ENCODE peak calls at places on chromosome 14, in nine cellular contexts. M is fibroblast of lung, E is prostate gland, U is spleen, R is cardiac muscle cell, H is AG04449, F is Calu3, T is right lobe of liver, W is IMR-90. C is an unnamed sample.

GRCh38 chr14:81137316-81137715 is 83.4 kb downstream of the GTF2A1 start:
- DNase-seq in M (peak; percentile 42), E (no peak), U (no peak), R (no peak), H (peak; percentile 5), F (no peak), T (no peak), W (peak; percentile 48), C (no peak)

GRCh38 chr14:68961781-68962584 is 17.1 kb downstream of the ACTN1 start:
- DNase-seq in M (peak; percentile 51), E (no peak), U (peak; percentile 61), R (no peak), H (no peak), F (peak; percentile 67), T (no peak), W (peak; percentile 85), C (no peak)

GRCh38 chr14:103504991-103505565 is 17.6 kb downstream of the CKB start:
- DNase-seq in M (no peak), E (no peak), U (no peak), R (no peak), H (no peak), F (no peak), T (no peak), W (no peak), C (peak; percentile 9)

GRCh38 chr14:87196436-87196835 is 796.5 kb downstream of the GALC start:
- DNase-seq in M (peak; percentile 5), E (no peak), U (no peak), R (no peak), H (no peak), F (no peak), T (no peak), W (no peak), C (no peak)

GRCh38 chr14:90521121-90521929 is 124.5 kb downstream of the CALM1 start:
- DNase-seq in M (no peak), E (no peak), U (no peak), R (peak; percentile 14), H (no peak), F (no peak), T (no peak), W (no peak), C (no peak)

GRCh38 chr14:44170554-44170953 is 336.5 kb downstream of the FSCB start:
- DNase-seq in M (no peak), E (no peak), U (no peak), R (no peak), H (no peak), F (no peak), T (peak; percentile 26), W (no peak), C (no peak)

GRCh38 chr14:70595443-70596185 is 4.8 kb downstream of the MED6 start:
- DNase-seq in M (peak; percentile 1), E (no peak), U (no peak), R (no peak), H (no peak), F (no peak), T (no peak), W (peak; percentile 48), C (no peak)

GRCh38 chr14:51957950-51958349 is 31.4 kb upstream of the RTRAF start:
- DNase-seq in M (peak; percentile 65), E (no peak), U (no peak), R (no peak), H (no peak), F (no peak), T (no peak), W (peak; percentile 45), C (no peak)

GRCh38 chr14:69547701-69548348 is 26.8 kb downstream of the CCDC177 start:
- DNase-seq in M (no peak), E (no peak), U (no peak), R (peak; percentile 63), H (no peak), F (no peak), T (no peak), W (no peak), C (peak; percentile 68)

GRCh38 chr14:33736979-33737378 is 213.9 kb downstream of the EGLN3 start:
- DNase-seq in M (no peak), E (no peak), U (no peak), R (no peak), H (no peak), F (no peak), T (no peak), W (no peak), C (no peak)

GRCh38 chr14:94619297-94619696 is 7.1 kb downstream of the SERPINA3 start:
- DNase-seq in M (no peak), E (no peak), U (peak; percentile 32), R (no peak), H (no peak), F (no peak), T (no peak), W (no peak), C (no peak)

GRCh38 chr14:23207146-23207540 is 23.7 kb upstream of the SLC7A8 start:
- DNase-seq in M (no peak), E (no peak), U (no peak), R (no peak), H (no peak), F (no peak), T (no peak), W (no peak), C (no peak)

GRCh38 chr14:23640524-23641141 is 4.5 kb downstream of the DHRS2 start:
- DNase-seq in M (peak; percentile 67), E (peak; percentile 42), U (no peak), R (peak; percentile 54), H (peak; percentile 53), F (no peak), T (no peak), W (peak; percentile 49), C (no peak)

GRCh38 chr14:72559669-72560068 is 334.2 kb downstream of the DPF3 start:
- DNase-seq in M (no peak), E (no peak), U (no peak), R (no peak), H (no peak), F (no peak), T (no peak), W (no peak), C (no peak)

GRCh38 chr14:94573706-94574105 is 7.5 kb upstream of the SERPINA5 start:
- DNase-seq in M (no peak), E (no peak), U (no peak), R (no peak), H (no peak), F (no peak), T (no peak), W (no peak), C (no peak)

GRCh38 chr14:101960225-101960624 is 4.1 kb upstream of the DYNC1H1 start:
- DNase-seq in M (no peak), E (no peak), U (peak; percentile 69), R (peak; percentile 41), H (no peak), F (no peak), T (no peak), W (no peak), C (no peak)

GRCh38 chr14:35342160-35343010 is 50.2 kb downstream of the PSMA6 start:
- DNase-seq in M (peak; percentile 76), E (peak; percentile 69), U (no peak), R (peak; percentile 27), H (no peak), F (no peak), T (no peak), W (peak; percentile 62), C (no peak)

GRCh38 chr14:47039336-47039735 is 387.8 kb upstream of the RPL10L start:
- DNase-seq in M (no peak), E (no peak), U (no peak), R (peak; percentile 12), H (no peak), F (no peak), T (no peak), W (no peak), C (no peak)

GRCh38 chr14:47044841-47045240 is 393.3 kb upstream of the RPL10L start:
- DNase-seq in M (no peak), E (no peak), U (no peak), R (peak; percentile 53), H (no peak), F (peak; percentile 8), T (no peak), W (no peak), C (no peak)

GRCh38 chr14:47040490-47040889 is 388.9 kb upstream of the RPL10L start:
- DNase-seq in M (no peak), E (no peak), U (no peak), R (peak; percentile 79), H (no peak), F (peak; percentile 2), T (no peak), W (no peak), C (no peak)
- TF ChIP-seq CTCF in M (no peak), E (no peak), U (no peak), R (no peak), H (no peak), F (no peak), T (peak; percentile 46), W (no peak), C (peak; percentile 75)

DNA sequence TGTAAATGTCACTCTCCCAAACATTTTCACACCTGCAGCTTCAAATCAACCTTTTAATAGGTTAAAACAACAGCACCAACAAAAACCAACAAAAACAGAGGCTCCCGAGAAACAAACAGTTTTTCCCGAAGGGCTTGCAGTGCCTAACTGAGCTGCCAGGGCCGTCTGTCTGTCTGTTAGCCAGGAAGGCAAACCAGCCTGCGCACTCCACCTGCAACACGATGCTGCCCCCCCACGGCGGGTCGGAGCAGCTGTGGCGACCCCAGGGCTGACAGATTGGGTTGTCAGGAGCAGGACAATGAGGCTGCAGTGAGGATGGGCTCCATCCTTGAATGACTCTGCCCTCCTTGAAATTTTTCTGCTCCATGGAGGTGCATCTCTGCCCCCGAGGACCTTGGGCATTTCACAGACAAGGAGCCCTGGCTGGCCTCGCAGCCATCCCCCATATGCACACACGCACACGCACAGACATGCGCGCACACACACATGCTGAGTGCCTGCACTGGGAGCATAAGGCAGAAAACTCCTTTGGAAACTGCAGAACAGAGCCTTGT is 2.6 kb downstream of the RTL1 start:
- DNase-seq in M (no peak), E (peak; percentile 28), U (peak; percentile 80), R (peak; percentile 74), H (no peak), F (peak; percentile 68), T (peak; percentile 35), W (no peak), C (no peak)
- TF ChIP-seq CTCF in M (peak; percentile 22), E (no peak), U (peak; percentile 25), R (peak; percentile 21), H (peak; percentile 41), F (no peak), T (no peak), W (peak; percentile 34), C (peak; percentile 18)

GRCh38 chr14:42629553-42629952 is 1022.9 kb downstream of the LRFN5 start:
- DNase-seq in M (no peak), E (no peak), U (no peak), R (no peak), H (no peak), F (no peak), T (no peak), W (no peak), C (no peak)
- TF ChIP-seq CTCF in M (no peak), E (no peak), U (no peak), R (no peak), H (no peak), F (no peak), T (no peak), W (no peak), C (no peak)

DNA sequence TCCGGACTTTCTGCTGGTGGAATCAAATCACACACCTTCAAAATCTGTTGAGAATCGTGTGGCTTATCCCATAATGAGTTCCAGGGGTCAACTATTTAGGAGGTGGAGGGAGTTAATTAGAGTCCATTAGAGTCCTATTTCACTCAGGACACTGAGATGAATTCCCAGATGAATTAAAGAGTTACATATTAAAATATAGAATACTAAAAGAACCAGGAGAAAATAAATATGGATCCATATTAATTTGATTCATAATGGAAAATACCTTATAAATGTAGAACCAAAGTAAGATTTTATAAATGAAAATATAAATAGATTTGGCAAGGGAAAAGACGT is 44.6 kb upstream of the C14orf132 start:
- DNase-seq in M (no peak), E (no peak), U (no peak), R (no peak), H (no peak), F (no peak), T (no peak), W (no peak), C (no peak)
- TF ChIP-seq CTCF in M (no peak), E (no peak), U (no peak), R (no peak), H (no peak), F (no peak), T (no peak), W (no peak), C (no peak)